ENCODE peak calls at places on chromosomes 7 and 10, in four cellular contexts. L is CD4-positive, alpha-beta memory T cell; W is fibroblast of gingiva; O is T1000. K is an unnamed sample.
A peak's percentile ranks its signal among the peaks of the same experiment; 100 is the strongest.

GRCh38 chr10:598415-599170 is 90.9 kb downstream of the DIP2C start:
- DNase-seq in L (no peak), W (peak; percentile 94), O (peak; percentile 29), K (peak; percentile 87)

GRCh38 chr10:131088619-131089018 is 222.9 kb downstream of the TCERG1L start:
- DNase-seq in L (no peak), W (no peak), O (no peak), K (no peak)

GRCh38 chr7:14125998-14126397 is 136.5 kb upstream of the ETV1 start:
- DNase-seq in L (no peak), W (peak; percentile 84), O (no peak), K (no peak)

GRCh38 chr7:128235469-128235868 is 5.6 kb upstream of the LEP start:
- DNase-seq in L (no peak), W (no peak), O (no peak), K (no peak)

GRCh38 chr10:119538632-119539358 is 3.7 kb downstream of the RGS10 start:
- DNase-seq in L (no peak), W (no peak), O (no peak), K (no peak)

GRCh38 chr10:3237530-3237929 is 64.9 kb upstream of the PITRM1 start:
- DNase-seq in L (no peak), W (no peak), O (no peak), K (no peak)

GRCh38 chr10:35933940-35934636 is 292.0 kb upstream of the FZD8 start:
- DNase-seq in L (no peak), W (no peak), O (no peak), K (no peak)

GRCh38 chr10:86375204-86375603 is 8.6 kb upstream of the GRID1 start:
- DNase-seq in L (no peak), W (no peak), O (no peak), K (no peak)

GRCh38 chr10:21535494-21535818 is 1.4 kb downstream of the MLLT10 start:
- DNase-seq in L (no peak), W (no peak), O (no peak), K (no peak)

GRCh38 chr7:129665013-129665401 is 53.5 kb downstream of the NRF1 start:
- DNase-seq in L (no peak), W (peak; percentile 85), O (peak; percentile 60), K (peak; percentile 96)

GRCh38 chr10:32112055-32112454 is 55.8 kb upstream of the KIF5B start:
- DNase-seq in L (no peak), W (peak; percentile 82), O (peak; percentile 77), K (peak; percentile 60)

GRCh38 chr10:95742529-95742884 is 13.5 kb upstream of the ENTPD1 start:
- DNase-seq in L (no peak), W (no peak), O (no peak), K (no peak)

GRCh38 chr10:116748471-116748870 is 6.1 kb upstream of the HSPA12A start:
- DNase-seq in L (no peak), W (no peak), O (no peak), K (no peak)

GRCh38 chr10:31578181-31578852 is 259.3 kb downstream of the ZEB1 start:
- DNase-seq in L (no peak), W (no peak), O (no peak), K (no peak)

GRCh38 chr7:131034166-131034881 is 293.4 kb upstream of the MKLN1 start:
- DNase-seq in L (no peak), W (peak; percentile 38), O (no peak), K (no peak)

GRCh38 chr7:74027683-74028320 is at the start of gene ELN:
- DNase-seq in L (no peak), W (peak; percentile 66), O (no peak), K (peak; percentile 49)

GRCh38 chr10:119333146-119333792 is 125.9 kb downstream of the GRK5 start:
- DNase-seq in L (no peak), W (no peak), O (no peak), K (peak; percentile 41)